ENCODE peak calls at places on chromosomes 6 and 20, in six cellular contexts. L is SK-N-SH, I is mesenchymal stem cell, H is colonic mucosa, R is fibroblast of lung, P is PC-3. F is an unnamed sample. For H3K36me3, the result is how much of the 10 kb centered on the place peaks cover.

GRCh38 chr6:9332241-9332640 is 896.9 kb upstream of the SLC35B3 start:
- DNase-seq in P (no peak), R (no peak), L (no peak), H (no peak), I (no peak), F (peak)

GRCh38 chr20:40991181-40991889 is 37.3 kb upstream of the TOP1 start:
- DNase-seq in P (no peak), I (no peak), L (no peak), H (no peak), R (no peak), F (no peak)

GRCh38 chr6:77834591-77834996 is 181.8 kb downstream of the MEI4 start:
- DNase-seq in H (peak), L (no peak), R (no peak), I (no peak), P (no peak), F (no peak)

GRCh38 chr20:32687180-32687532 is 13.4 kb upstream of the C20orf203 start:
- DNase-seq in P (no peak), H (no peak), I (no peak), R (no peak), L (no peak), F (no peak)

GRCh38 chr6:144849920-144850319 is 564.8 kb downstream of the UTRN start:
- DNase-seq in P (no peak), I (no peak), L (no peak), R (no peak), H (no peak), F (no peak)

GRCh38 chr6:37110455-37111155 is 59.3 kb upstream of the PIM1 start:
- DNase-seq in P (no peak), R (peak), H (no peak), L (peak), I (no peak), F (peak)

GRCh38 chr6:23343610-23344306 is 774.4 kb downstream of the HDGFL1 start:
- DNase-seq in H (no peak), P (no peak), R (no peak), I (no peak), L (no peak), F (no peak)

GRCh38 chr20:4773736-4774135 is 52.0 kb downstream of the PRND start:
- DNase-seq in R (no peak), I (no peak), H (no peak), L (no peak), P (no peak), F (no peak)

GRCh38 chr6:148517518-148517917 is 174.9 kb downstream of the SASH1 start:
- DNase-seq in H (no peak), R (no peak), P (no peak), I (no peak), L (no peak), F (no peak)

GRCh38 chr6:20657274-20657800 is 123.1 kb downstream of the CDKAL1 start:
- DNase-seq in H (no peak), L (no peak), I (no peak), R (no peak), P (no peak), F (no peak)

GRCh38 chr20:46087161-46087560 is 2.6 kb downstream of the NCOA5 start:
- DNase-seq in R (peak), P (peak), I (peak), H (no peak), L (no peak), F (peak)

GRCh38 chr6:149854532-149854931 is 9.6 kb downstream of the LRP11 start:
- DNase-seq in R (peak), H (no peak), L (no peak), I (no peak), P (peak), F (no peak)

GRCh38 chr20:4369798-4370124 is 351.9 kb upstream of the PRND start:
- DNase-seq in R (no peak), L (no peak), P (no peak), I (no peak), H (no peak), F (no peak)

GRCh38 chr6:36267731-36268477 is 2.0 kb upstream of the PNPLA1 start:
- DNase-seq in P (peak), L (no peak), H (no peak), R (no peak), I (no peak), F (no peak)

GRCh38 chr6:169208011-169208410 is 45.6 kb downstream of the THBS2 start:
- DNase-seq in L (no peak), I (no peak), R (peak), P (no peak), H (no peak), F (no peak)

GRCh38 chr6:56525976-56526375 is 116.7 kb downstream of the DST start:
- DNase-seq in H (no peak), I (no peak), L (no peak), R (no peak), P (no peak), F (no peak)

GRCh38 chr20:15176929-15177328 is 839.5 kb upstream of the FLRT3 start:
- DNase-seq in I (no peak), P (no peak), H (no peak), L (no peak), R (no peak), F (no peak)

GRCh38 chr20:2162125-2162822 is 60.6 kb downstream of the STK35 start:
- DNase-seq in L (no peak), H (no peak), I (no peak), P (no peak), R (no peak), F (no peak)

GRCh38 chr6:55100729-55101128 is 73.6 kb upstream of the HCRTR2 start:
- DNase-seq in I (no peak), P (no peak), R (no peak), H (no peak), L (no peak), F (no peak)

GRCh38 chr6:152206072-152206818 is 398.8 kb downstream of the ESR1 start:
- DNase-seq in H (peak), I (peak), P (peak), L (no peak), R (no peak), F (peak)

GRCh38 chr20:14288341-14289330 is 48.8 kb downstream of the FLRT3 start:
- DNase-seq in R (peak), L (no peak), I (no peak), P (peak), H (no peak), F (peak)

GRCh38 chr20:25484911-25485511 is 77.5 kb downstream of the GINS1 start:
- DNase-seq in L (no peak), R (no peak), P (peak), H (no peak), I (no peak), F (no peak)

GRCh38 chr6:37373822-37374514 is 20.2 kb downstream of the RNF8 start:
- DNase-seq in L (no peak), R (peak), I (no peak), P (no peak), H (no peak), F (peak)

GRCh38 chr20:34579191-34579661 is 20.7 kb downstream of the MAP1LC3A start:
- DNase-seq in L (no peak), R (peak), I (peak), H (peak), P (peak), F (peak)

GRCh38 chr6:167782698-167783517 is 43.8 kb upstream of the AFDN start:
- DNase-seq in I (no peak), R (no peak), L (no peak), P (no peak), H (no peak), F (no peak)

GRCh38 chr6:20939161-20939775 is 405.0 kb downstream of the CDKAL1 start:
- DNase-seq in H (no peak), I (no peak), P (no peak), L (no peak), R (no peak), F (no peak)

GRCh38 chr6:87756858-87757257 is 54.8 kb upstream of the AKIRIN2 start:
- DNase-seq in P (peak), H (no peak), R (peak), I (peak), L (no peak), F (peak)

GRCh38 chr6:116556065-116556464 is 2.5 kb downstream of the CALHM4 start:
- DNase-seq in P (peak), R (peak), H (no peak), I (no peak), L (no peak), F (peak)

GRCh38 chr6:84428300-84428907 is 201.0 kb upstream of the CEP162 start:
- DNase-seq in R (peak), L (peak), H (peak), I (peak), P (peak), F (peak)

GRCh38 chr20:35714127-35714526 is 14.9 kb downstream of the ROMO1 start:
- DNase-seq in R (no peak), H (no peak), P (no peak), I (no peak), L (no peak), F (no peak)

GRCh38 chr6:107185570-107185969 is 70.3 kb upstream of the BEND3 start:
- DNase-seq in P (peak), H (no peak), L (peak), R (peak), I (peak), F (peak)

GRCh38 chr20:2759603-2760360 is 40.6 kb downstream of the CPXM1 start:
- DNase-seq in L (no peak), I (no peak), H (no peak), R (no peak), P (no peak), F (no peak)

GRCh38 chr20:34956041-34956458 is 382 bp downstream of the MYH7B start:
- DNase-seq in I (no peak), P (no peak), L (no peak), R (no peak), H (no peak), F (no peak)

GRCh38 chr20:48636301-48636700 is 191.5 kb downstream of the PREX1 start:
- DNase-seq in I (no peak), P (no peak), R (no peak), H (no peak), L (peak), F (no peak)

GRCh38 chr6:104987218-104987617 is 30.3 kb downstream of the LIN28B start:
- DNase-seq in P (no peak), H (no peak), R (no peak), L (no peak), I (no peak), F (no peak)
- H3K36me3 ChIP-seq in P (under half), H (under half), R (under half), L (under half), I (under half), F (under half)

GRCh38 chr20:58073945-58074920 is 154.2 kb downstream of the ANKRD60 start:
- DNase-seq in P (peak), L (no peak), R (peak), I (no peak), H (peak), F (peak)
- H3K9ac ChIP-seq in P (no peak), L (no peak), R (no peak), I (no peak), H (no peak), F (no peak)

GRCh38 chr6:137413482-137413881 is 80.7 kb downstream of the OLIG3 start:
- DNase-seq in R (no peak), P (no peak), L (no peak), I (no peak), H (no peak), F (no peak)

GRCh38 chr6:137415127-137415833 is 78.9 kb downstream of the OLIG3 start:
- DNase-seq in I (peak), L (peak), P (peak), R (peak), H (peak), F (peak)

GRCh38 chr6:137416376-137417109 is 77.7 kb downstream of the OLIG3 start:
- DNase-seq in L (no peak), I (peak), P (no peak), R (peak), H (no peak), F (peak)

GRCh38 chr6:137415834-137416190 is 78.4 kb downstream of the OLIG3 start:
- DNase-seq in R (no peak), H (no peak), I (no peak), L (no peak), P (no peak), F (no peak)

GRCh38 chr6:137414599-137414998 is 79.6 kb downstream of the OLIG3 start:
- DNase-seq in H (no peak), L (no peak), P (no peak), R (no peak), I (no peak), F (no peak)
- H3K4me3 ChIP-seq in H (peak), L (no peak), P (peak), R (no peak), I (no peak), F (peak)

GRCh38 chr6:160060920-160061447 is 60.6 kb upstream of the SLC22A1 start:
- DNase-seq in R (no peak), H (no peak), I (no peak), L (no peak), P (no peak), F (no peak)

GRCh38 chr6:160063771-160064413 is 57.7 kb upstream of the SLC22A1 start:
- DNase-seq in L (no peak), P (peak), H (no peak), R (no peak), I (no peak), F (no peak)

GRCh38 chr6:160058603-160059215 is 62.9 kb upstream of the SLC22A1 start:
- DNase-seq in I (no peak), H (no peak), L (no peak), P (no peak), R (no peak), F (no peak)

GRCh38 chr6:160057080-160057479 is 64.5 kb upstream of the SLC22A1 start:
- DNase-seq in R (no peak), L (no peak), H (peak), P (no peak), I (no peak), F (no peak)

GRCh38 chr6:160060221-160060620 is 61.4 kb upstream of the SLC22A1 start:
- DNase-seq in R (no peak), P (no peak), I (no peak), L (no peak), H (no peak), F (no peak)
- H3K36me3 ChIP-seq in R (under half), P (under half), I (half or more), L (half or more), H (under half), F (half or more)

GRCh38 chr6:3260296-3260695 is 1.5 kb downstream of the PSMG4 start:
- DNase-seq in L (no peak), P (no peak), H (no peak), R (no peak), I (no peak), F (no peak)
- H3K9ac ChIP-seq in L (no peak), P (no peak), H (no peak), R (no peak), I (peak), F (no peak)

GRCh38 chr6:159887146-159887545 is 3.6 kb upstream of the MAS1 start:
- DNase-seq in L (peak), H (no peak), P (no peak), R (no peak), I (no peak), F (no peak)
- H3K4me3 ChIP-seq in L (no peak), H (no peak), P (no peak), R (no peak), I (no peak), F (no peak)

DNA sequence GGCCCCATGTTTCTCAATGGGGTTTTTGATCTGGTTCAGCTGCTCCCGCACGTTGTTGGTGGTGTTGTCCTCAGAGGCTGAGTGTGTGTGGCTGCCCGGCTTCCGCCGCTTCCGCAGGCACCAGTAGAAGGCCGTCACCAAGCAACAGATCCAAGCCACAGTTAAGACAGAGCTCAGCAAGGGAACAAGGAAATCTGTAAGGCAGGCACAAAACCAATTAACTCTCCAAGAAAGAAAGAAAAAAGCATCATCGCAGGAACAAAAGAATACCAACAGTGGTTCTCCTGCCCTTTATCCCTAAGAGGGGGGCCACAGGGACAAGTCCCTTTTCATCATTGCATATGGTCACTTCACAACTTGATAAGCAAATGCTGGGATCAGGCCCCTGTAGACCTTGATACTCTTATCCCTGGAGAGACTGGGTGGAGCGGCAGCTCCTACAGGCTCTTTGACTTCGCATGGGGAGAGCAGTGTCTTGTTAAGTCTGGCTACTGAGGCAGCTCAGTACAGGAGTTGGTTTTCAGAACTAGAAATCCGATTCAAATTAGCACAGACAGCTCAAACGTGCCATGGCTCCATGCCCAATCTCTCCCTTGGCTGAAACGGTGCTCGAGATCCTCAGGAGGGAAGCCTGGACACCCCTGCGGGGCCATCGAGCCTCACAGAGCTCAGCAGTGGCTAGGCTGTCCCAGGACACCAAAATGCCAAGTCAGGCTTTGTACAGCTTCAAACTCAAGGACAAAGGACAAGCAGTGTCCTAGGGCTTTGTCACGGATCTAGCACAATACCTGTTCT is 33.8 kb downstream of the JAG1 start:
- DNase-seq in P (no peak), I (no peak), H (no peak), R (no peak), L (no peak), F (no peak)
- H3K36me3 ChIP-seq in P (half or more), I (half or more), H (under half), R (under half), L (under half), F (half or more)

GRCh38 chr6:16128759-16129622 is at the start of gene MYLIP:
- DNase-seq in R (peak), I (peak), L (peak), H (peak), P (peak), F (peak)

GRCh38 chr6:16129623-16130243 is 847 bp downstream of the MYLIP start:
- DNase-seq in L (no peak), H (peak), P (peak), R (peak), I (no peak), F (peak)

GRCh38 chr6:16130437-16130891 is 1.6 kb downstream of the MYLIP start:
- DNase-seq in R (no peak), I (no peak), H (peak), L (no peak), P (peak), F (no peak)

GRCh38 chr6:16132909-16133308 is 4.0 kb downstream of the MYLIP start:
- DNase-seq in R (no peak), L (peak), H (no peak), P (no peak), I (no peak), F (no peak)

GRCh38 chr6:16130932-16131387 is 2.1 kb downstream of the MYLIP start:
- DNase-seq in L (peak), P (peak), I (peak), R (peak), H (peak), F (peak)
- H3K9ac ChIP-seq in L (no peak), P (peak), I (peak), R (no peak), H (no peak), F (peak)

GRCh38 chr6:46734867-46735719 is at the start of gene PLA2G7:
- DNase-seq in I (peak), R (peak), L (peak), H (no peak), P (peak), F (peak)
- H3K4me3 ChIP-seq in I (peak), R (no peak), L (peak), H (peak), P (peak), F (peak)

F was measured in adipocyte.